ENCODE peak calls at places on chromosomes 12 and 14, in four cellular contexts. One of them, this sample, is unnamed.

GRCh38 chr14:95993768-95994592 is 45.2 kb upstream of the C14orf132 start:
- DNase-seq in psoas muscle: no peak
- DNase-seq in brain microvascular endothelial cell: peak
- DNase-seq in AG04450: peak
- DNase-seq in this sample: peak

GRCh38 chr14:48125654-48126053 is 450.2 kb upstream of the MDGA2 start:
- DNase-seq in brain microvascular endothelial cell: no peak
- DNase-seq in psoas muscle: no peak
- DNase-seq in AG04450: no peak
- DNase-seq in this sample: no peak

GRCh38 chr14:70662816-70663215 is 21.1 kb downstream of the TTC9 start:
- DNase-seq in psoas muscle: no peak
- DNase-seq in brain microvascular endothelial cell: no peak
- DNase-seq in AG04450: no peak
- DNase-seq in this sample: no peak

GRCh38 chr12:98126637-98127335 is 388.6 kb upstream of the TMPO start:
- DNase-seq in brain microvascular endothelial cell: no peak
- DNase-seq in psoas muscle: no peak
- DNase-seq in AG04450: no peak
- DNase-seq in this sample: no peak

GRCh38 chr14:79584679-79585078 is 626.6 kb downstream of the DIO2 start:
- DNase-seq in brain microvascular endothelial cell: peak
- DNase-seq in AG04450: peak
- DNase-seq in psoas muscle: no peak
- DNase-seq in this sample: no peak

GRCh38 chr12:113340061-113340460 is 5.2 kb upstream of the SLC8B1 start:
- DNase-seq in AG04450: no peak
- DNase-seq in psoas muscle: no peak
- DNase-seq in brain microvascular endothelial cell: no peak
- DNase-seq in this sample: no peak

GRCh38 chr12:104049278-104050257 is at the start of gene GLT8D2:
- DNase-seq in AG04450: peak
- DNase-seq in brain microvascular endothelial cell: peak
- DNase-seq in psoas muscle: peak
- DNase-seq in this sample: peak

GRCh38 chr14:85917631-85918030 is 387.7 kb downstream of the FLRT2 start:
- DNase-seq in brain microvascular endothelial cell: no peak
- DNase-seq in psoas muscle: no peak
- DNase-seq in AG04450: no peak
- DNase-seq in this sample: no peak

GRCh38 chr12:129237881-129238280 is 384.6 kb downstream of the GLT1D1 start:
- DNase-seq in psoas muscle: no peak
- DNase-seq in brain microvascular endothelial cell: no peak
- DNase-seq in AG04450: no peak
- DNase-seq in this sample: no peak
- TF ChIP-seq CTCF in psoas muscle: no peak
- TF ChIP-seq CTCF in brain microvascular endothelial cell: no peak
- TF ChIP-seq CTCF in AG04450: no peak
- TF ChIP-seq CTCF in this sample: no peak

DNA sequence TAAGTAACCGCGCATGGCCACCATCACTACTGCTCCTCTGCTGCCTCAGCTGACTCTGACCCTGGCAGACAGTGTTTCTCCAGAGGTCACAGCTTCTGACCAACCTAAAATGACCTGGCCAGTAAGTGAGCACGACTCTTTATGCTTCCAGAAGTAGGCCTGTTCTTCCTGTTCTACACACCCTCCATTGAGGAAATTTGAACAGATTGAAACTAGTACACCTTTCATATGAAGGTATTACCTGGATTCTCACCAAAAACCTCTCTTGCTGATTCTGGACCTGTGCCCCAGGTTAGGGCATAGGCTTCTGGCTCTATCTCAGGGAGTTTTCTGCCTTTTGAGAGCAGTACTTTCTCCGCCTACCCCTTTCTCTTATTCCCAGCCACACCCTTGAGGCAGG is 178.4 kb upstream of the FRMD6 start:
- DNase-seq in AG04450: no peak
- DNase-seq in brain microvascular endothelial cell: no peak
- DNase-seq in psoas muscle: no peak
- DNase-seq in this sample: no peak
- H3K27ac ChIP-seq in AG04450: no peak
- H3K27ac ChIP-seq in brain microvascular endothelial cell: no peak
- H3K27ac ChIP-seq in psoas muscle: no peak
- H3K27ac ChIP-seq in this sample: no peak

GRCh38 chr12:69645031-69645430 is 34.3 kb upstream of the LRRC10 start:
- DNase-seq in psoas muscle: no peak
- DNase-seq in AG04450: no peak
- DNase-seq in brain microvascular endothelial cell: no peak
- DNase-seq in this sample: no peak

GRCh38 chr12:69641546-69641945 is 30.8 kb upstream of the LRRC10 start:
- DNase-seq in psoas muscle: no peak
- DNase-seq in AG04450: no peak
- DNase-seq in brain microvascular endothelial cell: no peak
- DNase-seq in this sample: no peak

GRCh38 chr12:69642531-69642930 is 31.8 kb upstream of the LRRC10 start:
- DNase-seq in brain microvascular endothelial cell: no peak
- DNase-seq in AG04450: no peak
- DNase-seq in psoas muscle: peak
- DNase-seq in this sample: no peak

GRCh38 chr12:69647178-69647577 is 36.5 kb upstream of the LRRC10 start:
- DNase-seq in brain microvascular endothelial cell: no peak
- DNase-seq in AG04450: no peak
- DNase-seq in psoas muscle: no peak
- DNase-seq in this sample: no peak

GRCh38 chr12:69644516-69644915 is 33.8 kb upstream of the LRRC10 start:
- DNase-seq in psoas muscle: no peak
- DNase-seq in brain microvascular endothelial cell: no peak
- DNase-seq in AG04450: no peak
- DNase-seq in this sample: no peak
- TF ChIP-seq CTCF in psoas muscle: no peak
- TF ChIP-seq CTCF in brain microvascular endothelial cell: no peak
- TF ChIP-seq CTCF in AG04450: no peak
- TF ChIP-seq CTCF in this sample: no peak

DNA sequence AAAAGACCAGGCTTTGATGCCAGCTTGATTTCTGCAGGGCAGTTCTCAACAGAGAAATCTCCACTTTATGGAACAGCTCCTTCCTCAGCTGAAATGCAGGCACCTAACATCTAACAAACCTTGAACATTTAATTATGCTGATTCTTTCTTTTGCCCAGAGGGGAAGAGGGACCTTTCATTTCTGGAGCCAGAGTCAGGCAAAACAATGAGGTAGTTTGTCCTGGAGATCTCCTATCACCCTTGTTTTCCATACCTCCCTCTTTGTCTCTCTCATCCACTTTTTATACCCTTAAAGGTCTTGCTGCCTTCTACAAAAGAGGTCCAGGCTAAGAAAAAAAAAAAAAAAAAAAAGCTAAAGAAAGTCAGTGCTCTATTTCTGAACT is 26.1 kb upstream of the RASSF3 start:
- DNase-seq in AG04450: no peak
- DNase-seq in psoas muscle: no peak
- DNase-seq in brain microvascular endothelial cell: no peak
- DNase-seq in this sample: no peak
- H3K27ac ChIP-seq in AG04450: no peak
- H3K27ac ChIP-seq in psoas muscle: no peak
- H3K27ac ChIP-seq in brain microvascular endothelial cell: no peak
- H3K27ac ChIP-seq in this sample: no peak

GRCh38 chr12:57756406-57757341 is 1.8 kb downstream of the MARCHF9 start:
- DNase-seq in psoas muscle: peak
- DNase-seq in AG04450: no peak
- DNase-seq in brain microvascular endothelial cell: no peak
- DNase-seq in this sample: peak
- TF ChIP-seq CTCF in psoas muscle: peak
- TF ChIP-seq CTCF in AG04450: peak
- TF ChIP-seq CTCF in brain microvascular endothelial cell: peak
- TF ChIP-seq CTCF in this sample: peak

GRCh38 chr12:128680555-128680954 is 143.2 kb downstream of the SLC15A4 start:
- DNase-seq in psoas muscle: no peak
- DNase-seq in AG04450: no peak
- DNase-seq in brain microvascular endothelial cell: no peak
- DNase-seq in this sample: no peak
- H3K27ac ChIP-seq in psoas muscle: no peak
- H3K27ac ChIP-seq in AG04450: no peak
- H3K27ac ChIP-seq in brain microvascular endothelial cell: no peak
- H3K27ac ChIP-seq in this sample: no peak

This sample was measured in RWPE1.